ENCODE peak calls at places on chromosome 14, in four cellular contexts. One of them, this sample, is unnamed.

GRCh38 chr14:50524731-50525510 is 7.4 kb downstream of the MAP4K5 start:
- DNase-seq in GM18507: no peak
- DNase-seq in ELR: no peak
- DNase-seq in stimulated activated CD8-positive, alpha-beta memory T cell treated with anti-CD3 and anti-CD28 coated beads, Interleukin-4, amount 100 ng/mL, for 1 hour: no peak
- DNase-seq in this sample: no peak

GRCh38 chr14:75310295-75311059 is 31.8 kb downstream of the FOS start:
- DNase-seq in GM18507: no peak
- DNase-seq in stimulated activated CD8-positive, alpha-beta memory T cell treated with anti-CD3 and anti-CD28 coated beads, Interleukin-4, amount 100 ng/mL, for 1 hour: no peak
- DNase-seq in ELR: peak
- DNase-seq in this sample: no peak

GRCh38 chr14:91380610-91381371 is 36.8 kb downstream of the CCDC88C start:
- DNase-seq in stimulated activated CD8-positive, alpha-beta memory T cell treated with anti-CD3 and anti-CD28 coated beads, Interleukin-4, amount 100 ng/mL, for 1 hour: no peak
- DNase-seq in GM18507: no peak
- DNase-seq in ELR: no peak
- DNase-seq in this sample: no peak

GRCh38 chr14:58805057-58805456 is 167.3 kb downstream of the DACT1 start:
- DNase-seq in GM18507: no peak
- DNase-seq in stimulated activated CD8-positive, alpha-beta memory T cell treated with anti-CD3 and anti-CD28 coated beads, Interleukin-4, amount 100 ng/mL, for 1 hour: no peak
- DNase-seq in ELR: no peak
- DNase-seq in this sample: no peak

GRCh38 chr14:50532502-50533313 is at the start of gene MAP4K5:
- DNase-seq in stimulated activated CD8-positive, alpha-beta memory T cell treated with anti-CD3 and anti-CD28 coated beads, Interleukin-4, amount 100 ng/mL, for 1 hour: peak
- DNase-seq in ELR: peak
- DNase-seq in GM18507: peak
- DNase-seq in this sample: peak

GRCh38 chr14:22918519-22918808 is 485 bp downstream of the RBM23 start:
- DNase-seq in stimulated activated CD8-positive, alpha-beta memory T cell treated with anti-CD3 and anti-CD28 coated beads, Interleukin-4, amount 100 ng/mL, for 1 hour: no peak
- DNase-seq in GM18507: no peak
- DNase-seq in ELR: no peak
- DNase-seq in this sample: no peak

GRCh38 chr14:77791225-77791600 is 8.7 kb upstream of the ADCK1 start:
- DNase-seq in ELR: no peak
- DNase-seq in GM18507: no peak
- DNase-seq in stimulated activated CD8-positive, alpha-beta memory T cell treated with anti-CD3 and anti-CD28 coated beads, Interleukin-4, amount 100 ng/mL, for 1 hour: no peak
- DNase-seq in this sample: no peak

GRCh38 chr14:101318271-101318670 is 243.0 kb upstream of the DIO3 start:
- DNase-seq in stimulated activated CD8-positive, alpha-beta memory T cell treated with anti-CD3 and anti-CD28 coated beads, Interleukin-4, amount 100 ng/mL, for 1 hour: no peak
- DNase-seq in GM18507: no peak
- DNase-seq in ELR: no peak
- DNase-seq in this sample: no peak

GRCh38 chr14:35420036-35420811 is 15.7 kb upstream of the NFKBIA start:
- DNase-seq in stimulated activated CD8-positive, alpha-beta memory T cell treated with anti-CD3 and anti-CD28 coated beads, Interleukin-4, amount 100 ng/mL, for 1 hour: no peak
- DNase-seq in GM18507: no peak
- DNase-seq in ELR: peak
- DNase-seq in this sample: no peak